ENCODE peak calls at places on chromosomes 5 and 9, in nine cellular contexts. One of them, this sample, is unnamed.

GRCh38 chr5:135371738-135372232 is 27.2 kb downstream of the MACROH2A1 start:
- DNase-seq in skeletal muscle cell: no peak
- DNase-seq in choroid plexus epithelial cell: no peak
- DNase-seq in adrenal gland: no peak
- DNase-seq in fibroblast of lung: peak
- DNase-seq in OCI-LY7: no peak
- DNase-seq in left ventricle myocardium inferior: no peak
- DNase-seq in fibroblast of mammary gland: peak
- DNase-seq in mammary epithelial cell: no peak
- DNase-seq in this sample: no peak

GRCh38 chr5:35369965-35370790 is 139.9 kb upstream of the PRLR start:
- DNase-seq in left ventricle myocardium inferior: no peak
- DNase-seq in adrenal gland: no peak
- DNase-seq in skeletal muscle cell: no peak
- DNase-seq in mammary epithelial cell: no peak
- DNase-seq in fibroblast of lung: no peak
- DNase-seq in OCI-LY7: no peak
- DNase-seq in choroid plexus epithelial cell: peak
- DNase-seq in fibroblast of mammary gland: no peak
- DNase-seq in this sample: no peak

GRCh38 chr5:67447732-67448131 is 251.1 kb upstream of the CD180 start:
- DNase-seq in adrenal gland: no peak
- DNase-seq in OCI-LY7: no peak
- DNase-seq in skeletal muscle cell: no peak
- DNase-seq in choroid plexus epithelial cell: no peak
- DNase-seq in left ventricle myocardium inferior: no peak
- DNase-seq in fibroblast of lung: no peak
- DNase-seq in mammary epithelial cell: no peak
- DNase-seq in fibroblast of mammary gland: no peak
- DNase-seq in this sample: no peak

GRCh38 chr9:129451089-129451656 is 169.7 kb downstream of the C9orf50 start:
- DNase-seq in choroid plexus epithelial cell: peak
- DNase-seq in adrenal gland: no peak
- DNase-seq in mammary epithelial cell: no peak
- DNase-seq in fibroblast of lung: no peak
- DNase-seq in fibroblast of mammary gland: no peak
- DNase-seq in left ventricle myocardium inferior: no peak
- DNase-seq in skeletal muscle cell: no peak
- DNase-seq in OCI-LY7: no peak
- DNase-seq in this sample: no peak

GRCh38 chr9:107870927-107871720 is 381.6 kb upstream of the KLF4 start:
- DNase-seq in adrenal gland: no peak
- DNase-seq in OCI-LY7: no peak
- DNase-seq in skeletal muscle cell: no peak
- DNase-seq in choroid plexus epithelial cell: no peak
- DNase-seq in mammary epithelial cell: no peak
- DNase-seq in left ventricle myocardium inferior: no peak
- DNase-seq in fibroblast of lung: no peak
- DNase-seq in fibroblast of mammary gland: no peak
- DNase-seq in this sample: no peak

GRCh38 chr9:133979124-133979920 is 12.8 kb downstream of the VAV2 start:
- DNase-seq in mammary epithelial cell: no peak
- DNase-seq in fibroblast of mammary gland: no peak
- DNase-seq in left ventricle myocardium inferior: peak
- DNase-seq in skeletal muscle cell: no peak
- DNase-seq in adrenal gland: peak
- DNase-seq in OCI-LY7: peak
- DNase-seq in fibroblast of lung: peak
- DNase-seq in choroid plexus epithelial cell: peak
- DNase-seq in this sample: no peak

GRCh38 chr5:168590666-168591065 is 11.5 kb upstream of the PANK3 start:
- DNase-seq in OCI-LY7: no peak
- DNase-seq in fibroblast of lung: no peak
- DNase-seq in fibroblast of mammary gland: no peak
- DNase-seq in choroid plexus epithelial cell: no peak
- DNase-seq in adrenal gland: no peak
- DNase-seq in left ventricle myocardium inferior: no peak
- DNase-seq in skeletal muscle cell: no peak
- DNase-seq in mammary epithelial cell: no peak
- DNase-seq in this sample: peak

GRCh38 chr9:135295556-135296300 is 183.9 kb upstream of the PPP1R26 start:
- DNase-seq in OCI-LY7: no peak
- DNase-seq in choroid plexus epithelial cell: no peak
- DNase-seq in left ventricle myocardium inferior: no peak
- DNase-seq in adrenal gland: no peak
- DNase-seq in fibroblast of lung: no peak
- DNase-seq in fibroblast of mammary gland: no peak
- DNase-seq in skeletal muscle cell: no peak
- DNase-seq in mammary epithelial cell: no peak
- DNase-seq in this sample: no peak

GRCh38 chr5:170132642-170133448 is 27.1 kb downstream of the FOXI1 start:
- DNase-seq in OCI-LY7: no peak
- DNase-seq in fibroblast of lung: peak
- DNase-seq in mammary epithelial cell: peak
- DNase-seq in choroid plexus epithelial cell: peak
- DNase-seq in adrenal gland: no peak
- DNase-seq in skeletal muscle cell: peak
- DNase-seq in left ventricle myocardium inferior: no peak
- DNase-seq in fibroblast of mammary gland: peak
- DNase-seq in this sample: peak

GRCh38 chr9:16869961-16870605 is 387 bp downstream of the BNC2 start:
- DNase-seq in OCI-LY7: no peak
- DNase-seq in adrenal gland: no peak
- DNase-seq in left ventricle myocardium inferior: no peak
- DNase-seq in fibroblast of lung: peak
- DNase-seq in skeletal muscle cell: no peak
- DNase-seq in choroid plexus epithelial cell: peak
- DNase-seq in fibroblast of mammary gland: no peak
- DNase-seq in mammary epithelial cell: no peak
- DNase-seq in this sample: no peak

GRCh38 chr5:161340012-161340411 is 206.5 kb downstream of the GABRB2 start:
- DNase-seq in choroid plexus epithelial cell: no peak
- DNase-seq in fibroblast of mammary gland: no peak
- DNase-seq in fibroblast of lung: no peak
- DNase-seq in left ventricle myocardium inferior: no peak
- DNase-seq in adrenal gland: no peak
- DNase-seq in OCI-LY7: no peak
- DNase-seq in mammary epithelial cell: no peak
- DNase-seq in skeletal muscle cell: no peak
- DNase-seq in this sample: no peak
- H3K4me3 ChIP-seq in choroid plexus epithelial cell: no peak
- H3K4me3 ChIP-seq in fibroblast of mammary gland: no peak
- H3K4me3 ChIP-seq in fibroblast of lung: no peak
- H3K4me3 ChIP-seq in left ventricle myocardium inferior: no peak
- H3K4me3 ChIP-seq in adrenal gland: no peak
- H3K4me3 ChIP-seq in OCI-LY7: no peak
- H3K4me3 ChIP-seq in mammary epithelial cell: no peak
- H3K4me3 ChIP-seq in skeletal muscle cell: no peak
- H3K4me3 ChIP-seq in this sample: no peak

GRCh38 chr9:35727676-35728040 is 4.3 kb downstream of the TLN1 start:
- DNase-seq in mammary epithelial cell: no peak
- DNase-seq in OCI-LY7: no peak
- DNase-seq in adrenal gland: no peak
- DNase-seq in fibroblast of mammary gland: no peak
- DNase-seq in left ventricle myocardium inferior: no peak
- DNase-seq in choroid plexus epithelial cell: no peak
- DNase-seq in skeletal muscle cell: no peak
- DNase-seq in fibroblast of lung: no peak
- DNase-seq in this sample: no peak
- H3K4me3 ChIP-seq in mammary epithelial cell: peak
- H3K4me3 ChIP-seq in OCI-LY7: peak
- H3K4me3 ChIP-seq in adrenal gland: no peak
- H3K4me3 ChIP-seq in fibroblast of mammary gland: peak
- H3K4me3 ChIP-seq in left ventricle myocardium inferior: peak
- H3K4me3 ChIP-seq in choroid plexus epithelial cell: peak
- H3K4me3 ChIP-seq in skeletal muscle cell: peak
- H3K4me3 ChIP-seq in fibroblast of lung: peak
- H3K4me3 ChIP-seq in this sample: no peak

DNA sequence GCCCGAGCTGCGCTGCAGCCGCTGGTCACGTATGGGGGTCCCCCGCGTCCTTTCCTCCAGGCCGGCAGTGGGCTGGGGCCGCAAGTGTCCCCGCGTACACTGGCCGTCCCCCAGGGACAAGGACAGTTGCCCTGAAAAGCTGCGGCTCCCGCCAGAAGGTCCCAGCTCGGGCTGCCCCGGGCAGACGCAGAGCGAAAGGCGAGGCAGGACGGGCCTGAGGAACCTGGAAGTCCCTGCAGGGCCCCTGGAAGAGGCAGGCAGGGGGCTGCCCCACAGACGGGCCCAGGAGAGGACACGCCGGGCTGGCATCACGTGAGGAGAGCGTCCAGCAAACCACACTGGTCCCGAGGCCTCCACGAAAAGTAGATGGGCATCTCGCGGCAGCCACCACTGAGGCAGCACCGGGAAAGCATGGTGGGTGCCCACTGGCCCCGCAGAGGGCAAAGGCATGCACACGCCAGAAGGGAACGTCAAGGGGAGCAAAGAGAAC is 3.2 kb upstream of the NKD2 start:
- DNase-seq in mammary epithelial cell: no peak
- DNase-seq in skeletal muscle cell: no peak
- DNase-seq in fibroblast of mammary gland: no peak
- DNase-seq in left ventricle myocardium inferior: peak
- DNase-seq in adrenal gland: peak
- DNase-seq in fibroblast of lung: no peak
- DNase-seq in choroid plexus epithelial cell: no peak
- DNase-seq in OCI-LY7: no peak
- DNase-seq in this sample: peak
- H3K4me3 ChIP-seq in mammary epithelial cell: no peak
- H3K4me3 ChIP-seq in skeletal muscle cell: no peak
- H3K4me3 ChIP-seq in fibroblast of mammary gland: no peak
- H3K4me3 ChIP-seq in left ventricle myocardium inferior: peak
- H3K4me3 ChIP-seq in adrenal gland: no peak
- H3K4me3 ChIP-seq in fibroblast of lung: no peak
- H3K4me3 ChIP-seq in choroid plexus epithelial cell: no peak
- H3K4me3 ChIP-seq in OCI-LY7: no peak
- H3K4me3 ChIP-seq in this sample: peak

GRCh38 chr9:33161589-33162132 is 5.5 kb downstream of the B4GALT1 start:
- DNase-seq in adrenal gland: no peak
- DNase-seq in choroid plexus epithelial cell: no peak
- DNase-seq in fibroblast of mammary gland: peak
- DNase-seq in OCI-LY7: no peak
- DNase-seq in left ventricle myocardium inferior: no peak
- DNase-seq in mammary epithelial cell: peak
- DNase-seq in skeletal muscle cell: no peak
- DNase-seq in fibroblast of lung: no peak
- DNase-seq in this sample: peak
- H3K4me3 ChIP-seq in adrenal gland: no peak
- H3K4me3 ChIP-seq in choroid plexus epithelial cell: no peak
- H3K4me3 ChIP-seq in fibroblast of mammary gland: no peak
- H3K4me3 ChIP-seq in OCI-LY7: peak
- H3K4me3 ChIP-seq in left ventricle myocardium inferior: peak
- H3K4me3 ChIP-seq in mammary epithelial cell: peak
- H3K4me3 ChIP-seq in skeletal muscle cell: peak
- H3K4me3 ChIP-seq in fibroblast of lung: peak
- H3K4me3 ChIP-seq in this sample: no peak

DNA sequence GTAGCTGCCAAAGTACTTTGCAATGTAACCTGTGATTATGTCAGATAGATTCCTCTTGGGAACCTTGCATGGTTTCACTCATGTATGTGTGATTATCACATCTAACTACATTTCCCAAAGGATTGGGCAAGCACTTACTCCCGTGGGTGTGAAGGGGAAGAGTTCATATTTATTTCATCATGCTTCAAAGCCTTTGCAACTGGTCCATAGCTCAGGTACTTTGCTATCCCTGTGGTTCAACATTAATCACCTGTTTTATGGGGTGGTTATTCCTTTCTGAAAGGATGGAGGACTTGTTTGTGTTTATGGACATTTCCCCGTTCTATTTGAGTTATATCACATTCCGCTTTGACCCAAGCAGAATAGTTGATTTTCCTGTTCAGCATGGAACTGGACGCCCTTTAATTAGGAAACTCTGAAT is 13.6 kb upstream of the ERMP1 start:
- DNase-seq in skeletal muscle cell: peak
- DNase-seq in adrenal gland: no peak
- DNase-seq in OCI-LY7: no peak
- DNase-seq in fibroblast of mammary gland: peak
- DNase-seq in choroid plexus epithelial cell: peak
- DNase-seq in fibroblast of lung: peak
- DNase-seq in mammary epithelial cell: peak
- DNase-seq in left ventricle myocardium inferior: no peak
- DNase-seq in this sample: no peak
- H3K4me3 ChIP-seq in skeletal muscle cell: no peak
- H3K4me3 ChIP-seq in adrenal gland: no peak
- H3K4me3 ChIP-seq in OCI-LY7: no peak
- H3K4me3 ChIP-seq in fibroblast of mammary gland: no peak
- H3K4me3 ChIP-seq in choroid plexus epithelial cell: no peak
- H3K4me3 ChIP-seq in fibroblast of lung: no peak
- H3K4me3 ChIP-seq in mammary epithelial cell: no peak
- H3K4me3 ChIP-seq in left ventricle myocardium inferior: no peak
- H3K4me3 ChIP-seq in this sample: no peak

GRCh38 chr5:134005415-134006118 is 792 bp upstream of the VDAC1 start:
- DNase-seq in choroid plexus epithelial cell: peak
- DNase-seq in fibroblast of mammary gland: no peak
- DNase-seq in left ventricle myocardium inferior: peak
- DNase-seq in OCI-LY7: no peak
- DNase-seq in fibroblast of lung: peak
- DNase-seq in adrenal gland: peak
- DNase-seq in mammary epithelial cell: no peak
- DNase-seq in skeletal muscle cell: no peak
- DNase-seq in this sample: peak

GRCh38 chr5:134003957-134004625 is 684 bp downstream of the VDAC1 start:
- DNase-seq in fibroblast of mammary gland: peak
- DNase-seq in skeletal muscle cell: no peak
- DNase-seq in OCI-LY7: peak
- DNase-seq in mammary epithelial cell: peak
- DNase-seq in choroid plexus epithelial cell: peak
- DNase-seq in left ventricle myocardium inferior: peak
- DNase-seq in adrenal gland: peak
- DNase-seq in fibroblast of lung: peak
- DNase-seq in this sample: peak

GRCh38 chr5:134004626-134005414 is at the start of gene VDAC1:
- DNase-seq in mammary epithelial cell: peak
- DNase-seq in fibroblast of lung: peak
- DNase-seq in adrenal gland: peak
- DNase-seq in choroid plexus epithelial cell: peak
- DNase-seq in left ventricle myocardium inferior: peak
- DNase-seq in fibroblast of mammary gland: peak
- DNase-seq in skeletal muscle cell: peak
- DNase-seq in OCI-LY7: peak
- DNase-seq in this sample: peak

GRCh38 chr5:134001938-134002731 is 2.6 kb downstream of the VDAC1 start:
- DNase-seq in choroid plexus epithelial cell: no peak
- DNase-seq in mammary epithelial cell: no peak
- DNase-seq in left ventricle myocardium inferior: no peak
- DNase-seq in fibroblast of lung: no peak
- DNase-seq in adrenal gland: no peak
- DNase-seq in skeletal muscle cell: no peak
- DNase-seq in fibroblast of mammary gland: no peak
- DNase-seq in OCI-LY7: no peak
- DNase-seq in this sample: no peak

GRCh38 chr5:134003064-134003956 is 1.5 kb downstream of the VDAC1 start:
- DNase-seq in fibroblast of lung: no peak
- DNase-seq in adrenal gland: no peak
- DNase-seq in skeletal muscle cell: no peak
- DNase-seq in left ventricle myocardium inferior: no peak
- DNase-seq in choroid plexus epithelial cell: no peak
- DNase-seq in fibroblast of mammary gland: no peak
- DNase-seq in OCI-LY7: no peak
- DNase-seq in mammary epithelial cell: no peak
- DNase-seq in this sample: no peak
- H3K4me3 ChIP-seq in fibroblast of lung: peak
- H3K4me3 ChIP-seq in adrenal gland: no peak
- H3K4me3 ChIP-seq in skeletal muscle cell: peak
- H3K4me3 ChIP-seq in left ventricle myocardium inferior: peak
- H3K4me3 ChIP-seq in choroid plexus epithelial cell: peak
- H3K4me3 ChIP-seq in fibroblast of mammary gland: peak
- H3K4me3 ChIP-seq in OCI-LY7: peak
- H3K4me3 ChIP-seq in mammary epithelial cell: peak
- H3K4me3 ChIP-seq in this sample: peak

GRCh38 chr5:125485003-125485641 is 738.7 kb upstream of the ZNF608 start:
- DNase-seq in left ventricle myocardium inferior: no peak
- DNase-seq in adrenal gland: peak
- DNase-seq in mammary epithelial cell: peak
- DNase-seq in skeletal muscle cell: peak
- DNase-seq in fibroblast of mammary gland: peak
- DNase-seq in OCI-LY7: no peak
- DNase-seq in choroid plexus epithelial cell: peak
- DNase-seq in fibroblast of lung: peak
- DNase-seq in this sample: peak
- H3K4me3 ChIP-seq in left ventricle myocardium inferior: peak
- H3K4me3 ChIP-seq in adrenal gland: no peak
- H3K4me3 ChIP-seq in mammary epithelial cell: peak
- H3K4me3 ChIP-seq in skeletal muscle cell: no peak
- H3K4me3 ChIP-seq in fibroblast of mammary gland: no peak
- H3K4me3 ChIP-seq in OCI-LY7: no peak
- H3K4me3 ChIP-seq in choroid plexus epithelial cell: no peak
- H3K4me3 ChIP-seq in fibroblast of lung: no peak
- H3K4me3 ChIP-seq in this sample: no peak

This sample was measured in colonic mucosa.